ENCODE peak calls at places on chromosome 5, in nine cellular contexts. F, K, U, I, S, Y, V, B and R are unnamed samples. For H3K9me3, the result is how much of the 10 kb centered on the place peaks cover.

GRCh38 chr5:72314571-72315172 is 5.4 kb downstream of the MRPS27 start:
- DNase-seq in I (no peak), F (peak), V (no peak), B (peak), Y (no peak), K (peak), S (no peak), U (peak), R (peak)

GRCh38 chr5:139783436-139783955 is 12.1 kb upstream of the PSD2 start:
- DNase-seq in I (no peak), U (no peak), V (no peak), K (no peak), S (no peak), Y (no peak), F (peak), B (no peak), R (no peak)

GRCh38 chr5:1763548-1763911 is 36.1 kb downstream of the MRPL36 start:
- DNase-seq in I (peak), V (no peak), U (peak), Y (peak), S (no peak), F (peak), B (peak), K (peak), R (peak)

GRCh38 chr5:168286386-168286785 is 5.1 kb upstream of the WWC1 start:
- DNase-seq in S (no peak), I (no peak), U (no peak), B (no peak), F (no peak), Y (no peak), K (no peak), V (no peak), R (no peak)

GRCh38 chr5:126234563-126235195 is 188.5 kb upstream of the GRAMD2B start:
- DNase-seq in B (peak), F (peak), I (no peak), V (no peak), S (no peak), K (peak), Y (peak), U (no peak), R (no peak)

GRCh38 chr5:9046756-9047481 is 499.0 kb downstream of the SEMA5A start:
- DNase-seq in S (no peak), F (peak), I (no peak), V (no peak), Y (no peak), U (peak), B (no peak), K (peak), R (no peak)

GRCh38 chr5:74865799-74866652 is at the start of gene FAM169A:
- DNase-seq in V (peak), S (no peak), F (peak), U (no peak), K (no peak), Y (peak), I (peak), B (peak), R (peak)

GRCh38 chr5:56494300-56494704 is 261.2 kb upstream of the ANKRD55 start:
- DNase-seq in I (no peak), F (peak), S (no peak), B (no peak), U (no peak), V (no peak), K (no peak), Y (no peak), R (no peak)

GRCh38 chr5:131509811-131510210 is 125.2 kb downstream of the RAPGEF6 start:
- DNase-seq in F (no peak), K (no peak), U (no peak), Y (no peak), B (no peak), V (no peak), S (no peak), I (no peak), R (no peak)

GRCh38 chr5:90640484-90641059 is 82.0 kb downstream of the ADGRV1 start:
- DNase-seq in U (no peak), Y (no peak), V (no peak), B (no peak), I (no peak), F (no peak), K (no peak), S (no peak), R (no peak)

GRCh38 chr5:174100490-174100889 is 55.0 kb downstream of the NSG2 start:
- DNase-seq in B (no peak), U (no peak), F (no peak), K (no peak), Y (no peak), I (no peak), S (no peak), V (no peak), R (no peak)

DNA sequence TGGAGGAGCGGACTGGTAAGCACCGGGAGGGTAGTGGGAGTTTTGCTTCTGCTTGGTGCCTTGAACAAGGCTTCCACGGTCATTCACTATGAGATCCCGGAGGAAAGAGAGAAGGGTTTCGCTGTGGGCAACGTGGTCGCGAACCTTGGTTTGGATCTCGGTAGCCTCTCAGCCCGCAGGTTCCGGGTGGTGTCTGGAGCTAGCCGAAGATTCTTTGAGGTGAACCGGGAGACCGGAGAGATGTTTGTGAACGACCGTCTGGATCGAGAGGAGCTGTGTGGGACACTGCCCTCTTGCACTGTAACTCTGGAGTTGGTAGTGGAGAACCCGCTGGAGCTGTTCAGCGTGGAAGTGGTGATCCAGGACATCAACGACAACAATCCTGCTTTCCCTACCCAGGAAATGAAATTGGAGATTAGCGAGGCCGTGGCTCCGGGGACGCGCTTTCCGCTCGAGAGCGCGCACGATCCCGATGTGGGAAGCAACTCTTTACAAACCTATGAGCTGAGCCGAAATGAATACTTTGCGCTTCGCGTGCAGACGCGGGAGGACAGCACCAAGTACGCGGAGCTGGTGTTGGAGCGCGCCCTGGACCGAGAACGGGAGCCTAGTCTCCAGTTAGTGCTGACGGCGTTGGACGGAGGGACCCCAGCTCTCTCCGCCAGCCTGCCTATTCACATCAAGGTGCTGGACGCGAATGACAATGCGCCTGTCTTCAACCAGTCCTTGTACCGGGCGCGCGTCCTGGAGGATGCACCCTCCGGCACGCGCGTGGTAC is 555 bp downstream of the PCDHGC3 start:
- DNase-seq in U (peak), I (no peak), V (peak), F (peak), K (peak), Y (peak), B (peak), S (no peak), R (peak)
- TF ChIP-seq POLR2A in U (peak), I (no peak), V (no peak), F (peak), K (no peak), Y (no peak), B (no peak), S (peak), R (no peak)

GRCh38 chr5:115348175-115348574 is 51.7 kb upstream of the CCDC112 start:
- DNase-seq in F (no peak), I (no peak), K (no peak), Y (no peak), S (no peak), U (no peak), B (no peak), V (no peak), R (no peak)
- H3K4me3 ChIP-seq in F (no peak), I (no peak), K (no peak), Y (no peak), S (no peak), U (no peak), B (no peak), V (no peak), R (no peak)

GRCh38 chr5:154884424-154884823 is 26.0 kb downstream of the CNOT8 start:
- DNase-seq in B (no peak), F (no peak), S (no peak), I (no peak), V (no peak), U (no peak), K (no peak), Y (no peak), R (no peak)
- H3K9me3 ChIP-seq in B (under half), F (under half), S (under half), I (half or more), V (under half), U (under half), K (under half), Y (under half), R (under half)

GRCh38 chr5:141650851-141651727 is at the start of gene FCHSD1:
- DNase-seq in Y (peak), F (peak), K (peak), B (peak), I (peak), U (peak), V (peak), S (peak), R (peak)
- TF ChIP-seq POLR2A in Y (peak), F (peak), K (no peak), B (peak), I (no peak), U (peak), V (no peak), S (peak), R (no peak)

GRCh38 chr5:80502795-80503194 is 14.9 kb downstream of the FAM151B start:
- DNase-seq in V (no peak), U (no peak), F (no peak), B (no peak), S (no peak), K (no peak), I (no peak), Y (no peak), R (no peak)
- H3K4me3 ChIP-seq in V (no peak), U (no peak), F (no peak), B (no peak), S (no peak), K (no peak), I (no peak), Y (no peak), R (no peak)

GRCh38 chr5:123626051-123626450 is 114.1 kb downstream of the CSNK1G3 start:
- DNase-seq in F (no peak), I (no peak), U (no peak), Y (no peak), V (no peak), B (no peak), S (no peak), K (no peak), R (no peak)
- H3K9me3 ChIP-seq in F (under half), I (half or more), U (under half), Y (under half), V (under half), B (under half), S (under half), K (under half), R (under half)

DNA sequence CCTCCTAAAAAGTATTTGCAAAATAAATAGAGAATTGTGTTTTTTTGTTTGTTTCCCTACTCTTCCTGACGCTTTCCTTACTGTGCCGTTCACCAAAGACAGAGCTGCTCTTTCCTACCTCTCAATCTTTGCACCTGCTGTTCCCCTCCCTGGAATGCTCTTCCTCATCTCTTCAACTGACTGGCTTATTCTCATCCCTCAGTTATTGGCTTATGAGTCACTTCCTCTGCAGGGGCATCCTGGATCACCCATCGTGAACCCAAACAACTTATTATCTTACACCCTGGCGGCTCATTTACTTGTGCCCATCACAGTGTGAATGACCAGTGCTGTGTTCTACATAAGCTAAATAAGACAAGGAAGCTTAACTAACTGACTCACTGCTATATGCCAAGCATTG is 36.1 kb upstream of the CCNG1 start:
- DNase-seq in V (no peak), K (no peak), F (no peak), I (no peak), Y (no peak), B (no peak), S (no peak), U (no peak), R (no peak)
- TF ChIP-seq POLR2A in V (no peak), K (no peak), F (no peak), I (no peak), Y (no peak), B (no peak), S (no peak), U (no peak), R (no peak)

GRCh38 chr5:524442-525163 is at the start of gene SLC9A3:
- DNase-seq in I (no peak), V (peak), S (no peak), U (no peak), B (no peak), K (no peak), F (no peak), Y (no peak), R (no peak)

GRCh38 chr5:525164-525761 is 1.0 kb upstream of the SLC9A3 start:
- DNase-seq in K (no peak), F (no peak), U (no peak), B (no peak), Y (no peak), V (peak), S (no peak), I (no peak), R (peak)

GRCh38 chr5:523658-524441 is 399 bp downstream of the SLC9A3 start:
- DNase-seq in B (no peak), Y (no peak), U (no peak), V (peak), F (no peak), S (no peak), K (no peak), I (no peak), R (no peak)

GRCh38 chr5:520850-521226 is 3.4 kb downstream of the SLC9A3 start:
- DNase-seq in S (no peak), I (no peak), V (peak), B (no peak), U (no peak), K (no peak), F (no peak), Y (no peak), R (no peak)

GRCh38 chr5:522899-523657 is 1.2 kb downstream of the SLC9A3 start:
- DNase-seq in Y (peak), F (no peak), K (no peak), U (no peak), S (no peak), V (peak), I (no peak), B (no peak), R (no peak)
- H3K4me3 ChIP-seq in Y (no peak), F (no peak), K (no peak), U (no peak), S (no peak), V (no peak), I (peak), B (peak), R (no peak)

GRCh38 chr5:180366303-180366702 is 13.2 kb upstream of the GFPT2 start:
- DNase-seq in U (no peak), V (peak), Y (no peak), S (no peak), B (no peak), F (no peak), I (no peak), K (peak), R (no peak)
- H3K9me3 ChIP-seq in U (under half), V (under half), Y (under half), S (under half), B (under half), F (under half), I (under half), K (under half), R (under half)